ENCODE peak calls at places on chromosome 17, in four cellular contexts. Z is stomach, Y is tibial nerve, F is H54. V is an unnamed sample.

GRCh38 chr17:58360664-58361063 is 8.7 kb upstream of the SUPT4H1 start:
- DNase-seq in Z (peak), Y (no peak), F (no peak), V (no peak)

GRCh38 chr17:17015221-17015620 is 27.0 kb upstream of the MPRIP start:
- DNase-seq in Z (no peak), Y (no peak), F (no peak), V (no peak)

GRCh38 chr17:42868338-42868737 is 17.3 kb downstream of the AOC3 start:
- DNase-seq in Z (no peak), Y (no peak), F (no peak), V (no peak)

GRCh38 chr17:14919580-14920160 is 345.5 kb downstream of the PMP22 start:
- DNase-seq in Z (no peak), Y (no peak), F (no peak), V (no peak)

GRCh38 chr17:21674242-21674731 is 18.0 kb upstream of the KCNJ18 start:
- DNase-seq in Z (no peak), Y (no peak), F (no peak), V (no peak)

GRCh38 chr17:32855620-32856019 is 21.3 kb downstream of the MYO1D start:
- DNase-seq in Z (no peak), Y (no peak), F (no peak), V (no peak)

GRCh38 chr17:30323895-30324319 is 9.9 kb downstream of the TMIGD1 start:
- DNase-seq in Z (peak), Y (no peak), F (no peak), V (no peak)

GRCh38 chr17:12089809-12090384 is 69.2 kb downstream of the MAP2K4 start:
- DNase-seq in Z (no peak), Y (no peak), F (peak), V (no peak)

GRCh38 chr17:29243792-29244191 is 2.9 kb upstream of the CRYBA1 start:
- DNase-seq in Z (no peak), Y (no peak), F (no peak), V (no peak)

GRCh38 chr17:65797809-65798208 is 236.4 kb upstream of the AXIN2 start:
- DNase-seq in Z (no peak), Y (no peak), F (no peak), V (no peak)

GRCh38 chr17:50087912-50088405 is 7.2 kb upstream of the PDK2 start:
- DNase-seq in Z (no peak), Y (no peak), F (no peak), V (no peak)

GRCh38 chr17:58317421-58318064 is 11.1 kb downstream of the TSPOAP1 start:
- DNase-seq in Z (peak), Y (no peak), F (peak), V (peak)

GRCh38 chr17:6435968-6436367 is 1.0 kb upstream of the AIPL1 start:
- DNase-seq in Z (peak), Y (no peak), F (peak), V (peak)

GRCh38 chr17:17783825-17784598 is 52.8 kb downstream of the SREBF1 start:
- DNase-seq in Z (peak), Y (no peak), F (no peak), V (no peak)

GRCh38 chr17:28384281-28385036 is 13.0 kb downstream of the SARM1 start:
- DNase-seq in Z (peak), Y (no peak), F (no peak), V (peak)

GRCh38 chr17:11170901-11171300 is 70.1 kb upstream of the SHISA6 start:
- DNase-seq in Z (no peak), Y (no peak), F (no peak), V (no peak)

GRCh38 chr17:69819316-69820087 is 255.5 kb upstream of the KCNJ16 start:
- DNase-seq in Z (no peak), Y (no peak), F (no peak), V (no peak)

DNA sequence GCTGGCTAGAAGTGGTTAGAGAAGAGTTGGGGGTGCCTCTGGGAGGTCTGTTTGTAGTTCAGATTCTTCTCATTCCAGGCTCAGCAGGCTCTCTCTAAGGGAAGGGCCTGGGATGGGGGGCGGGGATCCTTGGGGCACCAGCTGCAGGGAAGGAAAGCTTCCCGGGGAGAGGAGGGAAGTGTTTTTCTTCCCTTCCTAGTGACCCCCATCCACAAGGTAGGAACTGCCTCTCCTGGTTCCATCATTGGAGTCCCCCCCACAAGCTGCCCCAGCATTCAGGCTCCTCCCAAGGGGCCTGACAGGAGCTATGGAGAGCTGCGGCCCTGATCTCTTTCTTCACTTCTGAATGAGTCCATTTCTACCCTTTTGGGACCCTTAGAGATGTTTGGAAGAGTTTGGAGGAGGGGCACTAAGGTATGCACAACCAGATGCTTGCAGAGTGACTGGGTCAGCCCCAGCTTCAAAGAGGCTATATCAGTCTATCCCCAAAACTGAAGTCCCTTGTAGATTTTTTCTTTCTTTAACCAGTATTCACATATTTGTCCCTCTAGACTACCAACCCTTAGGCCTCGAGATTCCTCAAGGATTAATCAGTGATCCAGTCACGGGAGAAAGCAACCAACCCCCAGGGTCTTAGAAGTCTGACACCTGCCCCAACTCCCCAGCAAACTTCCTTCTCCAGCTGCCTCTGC is 13.9 kb upstream of the FZD2 start:
- DNase-seq in Z (no peak), Y (no peak), F (peak), V (no peak)
- TF ChIP-seq POLR2A in Z (no peak), Y (no peak), F (no peak), V (no peak)

DNA sequence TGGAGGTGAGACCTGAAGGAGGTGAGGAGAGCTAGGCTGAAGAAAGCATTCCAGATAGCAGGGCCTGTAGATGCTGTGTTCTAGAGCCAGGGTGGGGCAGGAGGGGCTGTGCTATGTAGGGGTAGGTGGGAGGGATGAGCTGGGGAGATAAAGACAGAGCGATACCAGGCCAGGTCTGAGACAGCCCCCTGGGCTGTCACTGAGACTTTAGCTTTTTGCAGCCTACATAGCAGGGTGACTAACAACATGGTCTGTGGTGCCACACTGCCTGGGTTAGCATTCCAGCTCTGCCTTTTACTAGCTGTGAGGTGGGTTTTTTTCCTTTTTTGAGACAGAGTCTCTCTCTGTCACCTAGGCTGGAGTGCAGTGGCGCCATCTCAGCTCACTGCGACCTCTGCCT is 14.3 kb downstream of the NUP85 start:
- DNase-seq in Z (no peak), Y (no peak), F (no peak), V (no peak)
- TF ChIP-seq POLR2A in Z (no peak), Y (no peak), F (no peak), V (no peak)

GRCh38 chr17:81911277-81911961 is at the start of gene PCYT2:
- DNase-seq in Z (peak), Y (peak), F (peak), V (peak)

GRCh38 chr17:81909231-81909630 is 2.0 kb downstream of the PCYT2 start:
- DNase-seq in Z (no peak), Y (no peak), F (no peak), V (no peak)

GRCh38 chr17:81908793-81909192 is 2.4 kb downstream of the PCYT2 start:
- DNase-seq in Z (no peak), Y (no peak), F (no peak), V (no peak)

GRCh38 chr17:81910840-81911276 is 341 bp downstream of the PCYT2 start:
- DNase-seq in Z (peak), Y (no peak), F (peak), V (no peak)

GRCh38 chr17:81909966-81910839 is 996 bp downstream of the PCYT2 start:
- DNase-seq in Z (peak), Y (no peak), F (peak), V (no peak)
- TF ChIP-seq POLR2A in Z (no peak), Y (no peak), F (no peak), V (no peak)

GRCh38 chr17:78892936-78893379 is 10.0 kb downstream of the CEP295NL start:
- DNase-seq in Z (no peak), Y (no peak), F (no peak), V (no peak)
- TF ChIP-seq POLR2A in Z (no peak), Y (no peak), F (no peak), V (no peak)

GRCh38 chr17:48646183-48647102 is 20.3 kb upstream of the HOXB9 start:
- DNase-seq in Z (no peak), Y (no peak), F (no peak), V (peak)
- TF ChIP-seq POLR2A in Z (no peak), Y (no peak), F (no peak), V (no peak)